ENCODE peak calls at places on chromosomes 13 and 19, in four cellular contexts. V is RWPE2, N is brain microvascular endothelial cell, R is IMR-90. F is an unnamed sample. For H3K27me3, the result is how much of the 10 kb centered on the place peaks cover.

GRCh38 chr13:25652764-25653163 is 281.0 kb downstream of the ATP8A2 start:
- DNase-seq in V (no peak), N (no peak), R (no peak), F (peak)

GRCh38 chr19:40489882-40490230 is 23.1 kb downstream of the SPTBN4 start:
- DNase-seq in V (no peak), N (no peak), R (no peak), F (no peak)

GRCh38 chr13:24995225-24995804 is 100.6 kb upstream of the PABPC3 start:
- DNase-seq in V (no peak), N (peak), R (peak), F (peak)

GRCh38 chr19:2027361-2027760 is 11.8 kb upstream of the BTBD2 start:
- DNase-seq in V (no peak), N (peak), R (peak), F (no peak)

GRCh38 chr19:16628984-16629691 is 1.1 kb upstream of the MED26 start:
- DNase-seq in V (no peak), N (peak), R (peak), F (no peak)

GRCh38 chr19:51359294-51359693 is 6.9 kb downstream of the ETFB start:
- DNase-seq in V (no peak), N (peak), R (peak), F (no peak)

GRCh38 chr13:44703371-44703770 is 127.2 kb upstream of the TSC22D1 start:
- DNase-seq in V (no peak), N (peak), R (peak), F (peak)

GRCh38 chr13:22665531-22665930 is 515.2 kb upstream of the SGCG start:
- DNase-seq in V (no peak), N (no peak), R (no peak), F (no peak)

GRCh38 chr19:23971598-23971997 is 56.9 kb downstream of the ZNF726 start:
- DNase-seq in V (no peak), N (no peak), R (no peak), F (no peak)

GRCh38 chr13:39282400-39282972 is 244.2 kb downstream of the NHLRC3 start:
- DNase-seq in V (no peak), N (no peak), R (no peak), F (no peak)

GRCh38 chr13:74305876-74306275 is 171.7 kb upstream of the KLF12 start:
- DNase-seq in V (no peak), N (no peak), R (no peak), F (no peak)

GRCh38 chr13:33249066-33249465 is 36.5 kb downstream of the STARD13 start:
- DNase-seq in V (no peak), N (peak), R (peak), F (no peak)

GRCh38 chr19:53131085-53131484 is 1.6 kb downstream of the ZNF415 start:
- DNase-seq in V (no peak), N (no peak), R (no peak), F (no peak)

GRCh38 chr13:40069173-40070044 is 413.9 kb downstream of the COG6 start:
- DNase-seq in V (no peak), N (peak), R (peak), F (no peak)

GRCh38 chr13:97439196-97439595 is 5.2 kb downstream of the RAP2A start:
- DNase-seq in V (no peak), N (no peak), R (no peak), F (no peak)

GRCh38 chr19:4051175-4052101 is 15.3 kb downstream of the ZBTB7A start:
- DNase-seq in V (no peak), N (peak), R (peak), F (no peak)

GRCh38 chr19:4370418-4371041 is 27.2 kb downstream of the MPND start:
- DNase-seq in V (peak), N (no peak), R (no peak), F (no peak)

GRCh38 chr19:3544054-3544376 is 5.0 kb downstream of the TEKTIP1 start:
- DNase-seq in V (no peak), N (no peak), R (no peak), F (no peak)

GRCh38 chr19:6210721-6211600 is 68.8 kb downstream of the MLLT1 start:
- DNase-seq in V (no peak), N (no peak), R (no peak), F (no peak)

GRCh38 chr19:38514812-38515633 is 81.5 kb downstream of the RYR1 start:
- DNase-seq in V (no peak), N (peak), R (peak), F (peak)

GRCh38 chr13:99419591-99420243 is 81.6 kb upstream of the TM9SF2 start:
- DNase-seq in V (no peak), N (no peak), R (no peak), F (no peak)

GRCh38 chr13:99421758-99422555 is 79.3 kb upstream of the TM9SF2 start:
- DNase-seq in V (no peak), N (no peak), R (no peak), F (no peak)

GRCh38 chr13:99422556-99423220 is 78.6 kb upstream of the TM9SF2 start:
- DNase-seq in V (no peak), N (no peak), R (no peak), F (no peak)

GRCh38 chr13:99418663-99419140 is 82.6 kb upstream of the TM9SF2 start:
- DNase-seq in V (no peak), N (no peak), R (no peak), F (no peak)

DNA sequence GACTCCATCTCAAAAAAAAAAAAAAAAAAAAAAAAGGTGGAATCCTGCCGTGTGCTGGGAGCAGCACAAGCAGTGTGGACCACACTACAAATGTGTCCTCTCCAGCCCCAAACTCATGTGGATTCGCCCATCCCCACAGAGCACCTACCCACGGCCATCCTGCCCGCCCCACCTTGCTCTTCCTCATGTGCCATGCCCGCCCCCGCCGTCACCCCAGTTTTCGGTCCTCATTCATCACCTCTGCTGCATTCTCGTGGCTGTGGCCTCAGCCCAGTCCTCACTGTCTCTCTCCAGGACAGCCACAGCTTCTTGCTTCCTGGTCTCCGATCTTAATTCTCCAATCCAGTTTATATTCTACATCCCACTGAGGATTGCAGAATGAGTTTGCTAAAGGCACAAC is 80.0 kb upstream of the TM9SF2 start:
- DNase-seq in V (no peak), N (no peak), R (no peak), F (no peak)
- H3K27me3 ChIP-seq in V (under half), N (under half), R (under half), F (under half)

DNA sequence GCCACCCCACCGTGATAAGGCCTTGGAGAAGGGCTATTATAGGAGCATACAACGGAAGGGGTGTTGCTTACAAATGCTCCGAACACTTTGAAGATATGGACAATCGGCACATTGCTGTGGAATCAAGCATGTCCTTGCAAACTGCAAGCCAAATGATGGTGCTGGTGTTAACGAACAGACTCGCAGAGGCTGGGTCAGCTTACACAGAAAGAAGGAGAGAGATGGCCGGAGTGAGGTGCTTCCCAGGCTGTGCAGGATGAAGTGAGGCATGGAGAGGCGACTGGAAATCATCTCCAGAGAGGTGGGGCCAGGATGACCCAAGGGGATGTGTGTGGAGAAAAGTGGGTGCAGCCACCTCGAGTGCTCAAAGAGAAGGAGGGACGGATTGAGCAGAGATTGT is 42.2 kb downstream of the HSPH1 start:
- DNase-seq in V (no peak), N (no peak), R (no peak), F (no peak)
- H3K27me3 ChIP-seq in V (under half), N (under half), R (half or more), F (under half)

GRCh38 chr13:108305655-108306054 is 36.1 kb downstream of the TNFSF13B start:
- DNase-seq in V (no peak), N (no peak), R (no peak), F (no peak)
- H3K27me3 ChIP-seq in V (under half), N (under half), R (under half), F (under half)

DNA sequence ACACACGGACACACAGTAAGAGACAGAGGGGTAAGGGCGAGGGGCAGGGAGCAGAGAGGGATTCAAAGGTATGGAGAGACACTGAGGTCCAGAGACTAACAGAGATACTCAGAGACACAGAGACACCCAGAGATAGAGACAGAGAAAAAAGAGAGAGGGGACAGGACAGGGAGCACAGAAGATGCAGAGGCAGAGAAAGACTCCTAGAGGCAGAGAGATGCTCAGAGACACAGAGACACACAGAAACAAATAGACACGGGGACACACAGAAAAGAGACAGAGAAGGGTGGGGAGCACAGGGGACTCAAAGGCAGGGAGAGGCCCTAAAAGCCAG is 39.8 kb downstream of the DEDD2 start:
- DNase-seq in V (no peak), N (no peak), R (no peak), F (no peak)
- H3K27me3 ChIP-seq in V (under half), N (under half), R (half or more), F (half or more)

F was measured in kidney epithelial cell.